ENCODE peak calls at places on chromosomes 6 and 20, in five cellular contexts. D is HFF-Myc; Y is endodermal cell; O is CD4-positive, alpha-beta memory T cell; C is H1. X is an unnamed sample.

GRCh38 chr6:155250701-155251381 is 13.0 kb upstream of the CLDN20 start:
- DNase-seq in D (no peak), Y (peak), O (no peak), C (no peak), X (no peak)

GRCh38 chr6:112401083-112401482 is 54.0 kb downstream of the RFPL4B start:
- DNase-seq in D (no peak), Y (no peak), O (no peak), C (no peak), X (no peak)

GRCh38 chr20:62739581-62740285 is 31.1 kb downstream of the NTSR1 start:
- DNase-seq in D (peak), Y (no peak), O (peak), C (no peak), X (no peak)

GRCh38 chr20:21507275-21508229 is 6.3 kb downstream of the NKX2-2 start:
- DNase-seq in D (no peak), Y (no peak), O (no peak), C (no peak), X (no peak)

GRCh38 chr20:49594143-49594928 is 26.4 kb upstream of the PTGIS start:
- DNase-seq in D (peak), Y (no peak), O (peak), C (no peak), X (no peak)

GRCh38 chr6:24980507-24981384 is 45.0 kb upstream of the RIPOR2 start:
- DNase-seq in D (no peak), Y (peak), O (peak), C (no peak), X (no peak)

GRCh38 chr6:75436869-75437268 is 56.7 kb downstream of the FILIP1 start:
- DNase-seq in D (no peak), Y (no peak), O (no peak), C (no peak), X (peak)

GRCh38 chr6:75691012-75691411 is 58.0 kb upstream of the MYO6 start:
- DNase-seq in D (no peak), Y (no peak), O (no peak), C (no peak), X (no peak)

GRCh38 chr20:10557685-10558084 is 116.1 kb downstream of the JAG1 start:
- DNase-seq in D (no peak), Y (no peak), O (no peak), C (peak), X (no peak)

GRCh38 chr6:141552031-141552430 is 580.7 kb upstream of the GJE1 start:
- DNase-seq in D (no peak), Y (no peak), O (no peak), C (no peak), X (no peak)

GRCh38 chr6:15911753-15912504 is 217.0 kb upstream of the MYLIP start:
- DNase-seq in D (no peak), Y (peak), O (no peak), C (no peak), X (no peak)

GRCh38 chr6:159973951-159974350 is 5.1 kb downstream of the IGF2R start:
- DNase-seq in D (no peak), Y (no peak), O (no peak), C (no peak), X (no peak)

GRCh38 chr6:26595669-26596269 is 984 bp upstream of the ABT1 start:
- DNase-seq in D (peak), Y (peak), O (peak), C (peak), X (peak)

DNA sequence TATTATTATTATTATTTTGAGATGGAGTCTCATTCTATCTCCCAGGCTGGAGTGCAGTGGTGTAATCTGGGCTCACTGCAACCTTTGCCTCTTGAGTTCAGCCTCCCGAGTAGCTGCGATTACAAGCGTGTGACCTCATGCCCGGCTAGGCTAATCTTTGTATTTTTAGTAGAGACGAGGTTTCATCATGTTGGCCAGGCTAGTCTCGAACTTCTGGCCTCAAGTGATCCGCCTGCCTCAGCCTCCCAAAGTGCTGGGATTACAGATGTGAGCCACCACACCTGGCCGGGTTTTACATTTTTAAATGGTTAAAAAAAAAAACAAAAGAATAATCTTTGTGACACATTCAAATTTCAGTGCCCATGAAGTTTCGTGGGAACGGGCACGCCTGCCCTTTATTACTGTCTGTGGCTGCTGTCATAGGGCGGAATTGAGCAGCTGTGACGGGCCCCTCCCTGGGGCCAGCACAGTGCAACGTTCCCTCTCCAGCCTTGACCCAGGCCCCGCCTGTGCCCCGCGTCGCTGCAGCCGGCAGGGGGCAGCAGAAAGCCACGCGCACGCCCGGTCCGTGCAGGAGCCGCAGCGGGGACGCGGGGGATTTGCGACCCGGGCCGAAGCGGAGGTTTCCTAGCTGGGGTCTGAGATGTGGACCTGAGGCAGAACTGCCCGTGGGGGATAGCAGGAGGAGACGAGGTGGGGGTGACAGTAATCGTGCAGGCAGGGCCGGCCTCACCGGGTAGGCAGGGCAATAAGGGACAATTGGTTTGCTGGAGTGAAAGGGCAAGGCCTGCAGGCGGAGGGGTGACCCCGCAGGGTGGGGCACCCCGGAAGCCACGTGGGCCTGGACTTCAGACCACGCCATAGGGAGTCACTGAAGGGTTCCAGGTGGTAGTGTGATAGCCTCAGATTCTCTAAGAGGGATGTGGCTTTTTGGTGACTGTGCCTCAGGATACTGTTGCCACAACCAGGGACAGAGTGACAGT is 54.3 kb downstream of the SYTL3 start:
- DNase-seq in D (no peak), Y (peak), O (peak), C (peak), X (no peak)
- H3K4me3 ChIP-seq in D (peak), Y (no peak), O (peak), C (no peak), X (peak)

GRCh38 chr20:61253640-61254511 is 1.8 kb downstream of the CDH4 start:
- DNase-seq in D (no peak), Y (peak), O (no peak), C (no peak), X (no peak)

GRCh38 chr20:61254881-61255589 is 3.0 kb downstream of the CDH4 start:
- DNase-seq in D (no peak), Y (no peak), O (no peak), C (no peak), X (no peak)

GRCh38 chr20:61251529-61252393 is at the start of gene CDH4:
- DNase-seq in D (no peak), Y (peak), O (no peak), C (no peak), X (no peak)

GRCh38 chr20:61252601-61253263 is 671 bp downstream of the CDH4 start:
- DNase-seq in D (no peak), Y (peak), O (no peak), C (no peak), X (no peak)

GRCh38 chr20:61253264-61253639 is 1.2 kb downstream of the CDH4 start:
- DNase-seq in D (no peak), Y (no peak), O (no peak), C (no peak), X (no peak)
- H3K4me3 ChIP-seq in D (peak), Y (peak), O (no peak), C (peak), X (no peak)

GRCh38 chr6:73704260-73704659 is 8.3 kb downstream of the CD109 start:
- DNase-seq in D (peak), Y (no peak), O (no peak), C (no peak), X (no peak)
- H3K4me3 ChIP-seq in D (no peak), Y (no peak), O (no peak), C (no peak), X (no peak)

GRCh38 chr20:58852559-58853271 is at the start of gene GNAS:
- DNase-seq in D (no peak), Y (peak), O (peak), C (peak), X (no peak)

GRCh38 chr20:58853976-58854637 is 1.6 kb downstream of the GNAS start:
- DNase-seq in D (no peak), Y (peak), O (peak), C (no peak), X (no peak)

GRCh38 chr20:58855506-58856314 is 3.2 kb downstream of the GNAS start:
- DNase-seq in D (no peak), Y (peak), O (no peak), C (no peak), X (no peak)

GRCh38 chr20:58853466-58853865 is 950 bp downstream of the GNAS start:
- DNase-seq in D (no peak), Y (no peak), O (no peak), C (no peak), X (no peak)

GRCh38 chr20:58854638-58855471 is 2.3 kb downstream of the GNAS start:
- DNase-seq in D (no peak), Y (peak), O (peak), C (no peak), X (no peak)
- H3K4me3 ChIP-seq in D (peak), Y (no peak), O (no peak), C (peak), X (no peak)

DNA sequence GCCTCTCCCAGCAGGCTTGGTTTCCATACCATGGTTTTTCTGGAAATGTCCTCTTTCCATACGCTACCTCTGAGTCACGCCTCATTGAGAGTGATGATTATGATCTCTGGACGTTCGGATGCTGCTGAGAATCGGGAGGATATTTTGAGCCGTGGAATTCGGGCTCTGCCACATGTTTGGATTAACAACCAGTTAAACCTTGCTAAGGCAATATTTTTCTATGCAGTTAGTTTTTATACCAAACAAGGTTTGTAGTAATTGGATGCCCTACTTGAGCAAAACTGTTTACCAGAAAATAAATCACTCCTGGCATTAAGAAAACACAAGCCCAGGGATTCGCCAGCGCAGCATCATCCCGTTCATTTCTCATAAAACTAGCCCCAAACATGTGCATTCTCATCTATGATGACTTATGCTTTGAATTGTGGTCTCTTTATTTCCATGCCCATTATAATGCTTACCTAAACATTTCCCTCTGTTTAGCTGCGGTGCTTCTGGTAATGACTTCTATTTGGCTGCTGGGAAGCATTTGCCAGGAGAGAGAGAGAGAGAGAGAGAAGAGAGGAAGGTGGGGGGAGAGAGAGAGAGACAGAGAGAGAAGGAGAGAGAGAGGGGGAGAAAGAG is 198.9 kb downstream of the CLIC5 start:
- DNase-seq in D (peak), Y (no peak), O (no peak), C (no peak), X (no peak)
- H3K4me3 ChIP-seq in D (no peak), Y (no peak), O (no peak), C (no peak), X (no peak)

DNA sequence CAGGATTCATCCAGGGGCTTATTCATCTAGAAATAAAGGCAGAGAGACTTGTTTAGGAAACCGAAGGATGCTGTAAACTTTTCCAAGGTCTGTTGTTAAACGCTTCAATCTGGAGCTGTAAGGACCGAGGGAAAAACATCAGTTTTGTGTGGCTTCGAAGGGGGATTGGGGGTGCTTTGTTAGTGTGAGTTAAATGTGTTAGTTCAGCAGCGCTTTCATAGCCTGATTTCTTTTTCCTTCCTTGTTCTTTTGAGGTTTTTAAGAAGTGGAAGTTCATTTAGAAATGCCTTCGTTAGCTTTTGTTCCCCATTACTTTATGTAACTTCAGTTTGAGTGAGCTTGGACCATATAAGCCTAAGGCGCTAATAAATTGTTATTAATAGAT is 1.5 kb downstream of the ANKS1A start:
- DNase-seq in D (no peak), Y (no peak), O (no peak), C (no peak), X (no peak)
- H3K4me3 ChIP-seq in D (peak), Y (peak), O (no peak), C (peak), X (peak)

DNA sequence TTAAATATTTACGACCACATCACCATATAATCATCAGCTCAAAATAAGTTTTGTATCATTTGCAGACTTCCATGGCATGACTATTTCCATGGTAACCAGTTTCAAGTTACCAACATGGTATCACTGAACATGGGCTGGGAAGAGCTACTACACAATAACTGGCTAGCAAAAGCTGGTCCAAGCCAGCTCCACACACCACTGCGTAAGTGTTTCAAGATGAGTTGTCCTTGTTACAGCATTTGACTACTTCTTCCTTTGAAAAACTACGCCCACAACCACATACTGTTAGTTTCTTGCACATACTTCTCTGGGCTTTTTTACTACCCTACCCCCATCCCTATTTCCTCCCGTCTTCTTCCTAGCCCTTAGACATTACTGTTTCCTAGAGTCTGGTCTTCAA is 8.5 kb downstream of the CD164 start:
- DNase-seq in D (no peak), Y (no peak), O (no peak), C (no peak), X (no peak)
- H3K4me3 ChIP-seq in D (no peak), Y (no peak), O (no peak), C (no peak), X (no peak)

GRCh38 chr6:149453597-149454340 is 31.0 kb downstream of the ZC3H12D start:
- DNase-seq in D (no peak), Y (no peak), O (no peak), C (no peak), X (no peak)

GRCh38 chr6:149449831-149450678 is 34.8 kb downstream of the ZC3H12D start:
- DNase-seq in D (no peak), Y (peak), O (no peak), C (no peak), X (no peak)

GRCh38 chr6:149450679-149451360 is 34.0 kb downstream of the ZC3H12D start:
- DNase-seq in D (no peak), Y (peak), O (no peak), C (no peak), X (no peak)

GRCh38 chr6:149452062-149452939 is 32.5 kb downstream of the ZC3H12D start:
- DNase-seq in D (no peak), Y (no peak), O (no peak), C (no peak), X (no peak)

DNA sequence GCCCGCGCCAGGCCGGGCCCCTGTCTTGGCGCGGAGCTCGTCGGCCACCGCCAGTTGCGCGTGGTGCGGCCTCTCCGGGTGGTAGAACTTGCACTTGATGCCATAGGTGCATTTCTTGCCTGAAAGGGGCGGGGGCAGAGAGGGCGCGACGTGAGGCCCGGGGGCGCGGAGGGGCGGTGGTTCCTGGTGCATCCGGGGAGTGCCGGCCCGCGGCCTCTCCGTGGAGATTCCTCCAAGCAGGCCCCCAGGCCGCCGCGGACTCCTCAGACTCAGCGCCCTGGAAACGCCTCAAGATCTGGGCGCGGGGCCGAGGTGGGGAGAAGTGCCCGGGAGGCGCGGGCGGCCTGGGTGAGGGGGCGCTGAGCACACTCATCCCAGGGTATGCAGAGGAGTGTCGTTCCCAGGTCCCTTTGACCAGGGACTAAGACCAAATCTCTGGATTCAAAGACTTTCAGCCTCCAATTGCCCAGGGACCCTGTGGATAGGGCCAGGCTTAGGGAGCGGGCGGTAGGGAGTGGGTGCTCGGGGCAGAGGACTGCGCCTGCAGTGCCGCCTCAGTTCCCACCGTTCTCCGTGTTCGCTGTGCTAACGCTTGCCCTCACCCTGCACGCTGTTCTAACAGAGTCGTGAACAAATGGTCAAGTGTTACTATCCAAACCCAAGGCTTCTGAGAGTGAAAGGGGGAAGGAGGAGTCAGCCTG is 33.3 kb downstream of the ZC3H12D start:
- DNase-seq in D (no peak), Y (peak), O (no peak), C (no peak), X (no peak)
- H3K4me3 ChIP-seq in D (no peak), Y (peak), O (no peak), C (peak), X (no peak)

X was measured in LNCaP clone FGC.